ENCODE peak calls at places on chromosomes 13 and 19, in five cellular contexts. D is PC-3, R is K562, L is GM23248, X is HCT116. C is an unnamed sample.

GRCh38 chr19:12034610-12035009 is 869 bp downstream of the ZNF433 start:
- DNase-seq in D (peak; percentile 18), R (no peak), L (peak; percentile 46), X (no peak), C (peak; percentile 22)

GRCh38 chr19:54352546-54352945 is 12.2 kb downstream of the LAIR1 start:
- DNase-seq in D (no peak), R (no peak), L (no peak), X (no peak), C (no peak)

GRCh38 chr13:109971006-109971744 is 184.8 kb upstream of the IRS2 start:
- DNase-seq in D (no peak), R (no peak), L (peak; percentile 61), X (no peak), C (no peak)

GRCh38 chr19:30283556-30283955 is 88.6 kb upstream of the ZNF536 start:
- DNase-seq in D (no peak), R (no peak), L (no peak), X (no peak), C (no peak)

GRCh38 chr19:58003153-58003828 is 671 bp upstream of the ZNF606 start:
- DNase-seq in D (no peak), R (no peak), L (peak; percentile 46), X (no peak), C (no peak)

GRCh38 chr19:18438331-18439024 is 545 bp upstream of the ISYNA1 start:
- DNase-seq in D (no peak), R (peak; percentile 74), L (peak; percentile 41), X (no peak), C (peak; percentile 73)

GRCh38 chr19:47049307-47049700 is 880 bp upstream of the TMEM160 start:
- DNase-seq in D (peak; percentile 6), R (no peak), L (peak; percentile 55), X (no peak), C (peak; percentile 27)

GRCh38 chr13:31824705-31825512 is 85.6 kb downstream of the RXFP2 start:
- DNase-seq in D (peak; percentile 19), R (no peak), L (peak; percentile 62), X (no peak), C (no peak)

GRCh38 chr19:9958451-9958850 is 22.1 kb upstream of the OLFM2 start:
- DNase-seq in D (no peak), R (no peak), L (peak; percentile 93), X (no peak), C (no peak)

DNA sequence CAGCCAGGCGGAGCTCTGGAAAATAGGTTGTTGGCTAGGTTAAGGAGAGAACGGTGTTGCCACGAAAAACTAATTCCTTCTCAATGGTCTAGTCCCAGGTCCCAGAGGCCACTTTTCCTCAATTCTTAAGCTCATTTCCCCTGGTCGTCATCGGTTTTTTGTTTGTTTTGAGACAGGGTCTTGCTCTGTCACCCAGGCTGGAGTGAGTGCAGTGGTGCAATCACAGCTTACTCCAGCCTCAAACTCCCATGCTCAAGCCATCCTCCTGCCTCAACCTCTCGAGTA is 1.2 kb downstream of the SF3A2 start:
- DNase-seq in D (no peak), R (no peak), L (no peak), X (no peak), C (no peak)
- H3K27ac ChIP-seq in D (peak overlapping the region; percentile 89), R (peak overlapping the region; percentile 98), L (peak overlapping the region; percentile 92), X (peak overlapping the region; percentile 95), C (no peak overlapping the region)

GRCh38 chr19:41936961-41937360 is 8.7 kb upstream of the ERFL start:
- DNase-seq in D (no peak), R (no peak), L (no peak), X (no peak), C (no peak)
- TF ChIP-seq EZH2 in D (no peak), R (no peak), L (no peak), X (no peak), C (no peak)

GRCh38 chr13:98447130-98447529 is 129.8 kb downstream of the STK24 start:
- DNase-seq in D (no peak), R (no peak), L (no peak), X (no peak), C (no peak)

GRCh38 chr13:98446234-98446621 is 130.7 kb downstream of the STK24 start:
- DNase-seq in D (no peak), R (no peak), L (no peak), X (no peak), C (no peak)

GRCh38 chr13:98448642-98448928 is 128.3 kb downstream of the STK24 start:
- DNase-seq in D (no peak), R (no peak), L (no peak), X (no peak), C (no peak)

GRCh38 chr13:98449273-98449672 is 127.6 kb downstream of the STK24 start:
- DNase-seq in D (no peak), R (no peak), L (no peak), X (no peak), C (no peak)

DNA sequence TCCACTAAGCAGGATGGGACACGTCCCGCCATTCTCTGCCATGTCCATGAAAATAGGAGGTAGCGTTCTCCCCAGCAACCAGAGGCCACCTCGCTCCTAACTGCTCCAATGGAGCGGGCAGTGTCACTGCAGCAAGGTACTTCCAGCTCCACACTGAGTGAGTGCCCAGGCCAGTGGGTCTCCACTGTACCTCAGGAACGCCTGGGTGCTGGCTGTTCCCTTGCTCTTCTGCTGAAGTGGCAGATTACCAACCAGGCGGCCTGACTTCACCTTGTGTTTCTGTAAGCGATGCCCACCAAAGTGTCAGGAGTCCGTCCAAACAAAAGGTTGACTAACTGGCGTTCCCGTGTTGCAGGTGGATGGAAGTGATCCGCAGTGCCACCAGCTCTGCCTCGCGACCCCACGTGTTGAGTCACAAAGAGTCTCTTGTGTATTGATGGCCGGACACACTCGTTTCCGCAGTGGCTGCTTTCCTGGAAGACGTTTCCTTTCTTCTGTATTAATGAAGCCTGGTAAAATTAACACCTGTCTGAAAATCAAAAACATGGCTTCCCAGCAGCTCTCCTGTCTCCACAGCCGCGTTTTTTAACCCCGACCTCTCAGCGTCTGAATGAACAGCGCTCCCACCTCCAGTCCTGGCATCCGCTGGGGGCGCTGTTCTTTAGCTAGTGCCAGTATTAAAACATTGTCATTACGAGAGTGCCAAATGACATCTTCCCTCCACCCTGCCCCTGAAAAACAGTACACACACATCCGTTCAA is 128.8 kb downstream of the STK24 start:
- DNase-seq in D (peak; percentile 13), R (peak; percentile 29), L (peak; percentile 80), X (peak; percentile 34), C (peak; percentile 90)
- H2AFZ ChIP-seq in D (no peak overlapping the region), R (no peak overlapping the region), L (no peak overlapping the region), X (no peak overlapping the region), C (no peak overlapping the region)

DNA sequence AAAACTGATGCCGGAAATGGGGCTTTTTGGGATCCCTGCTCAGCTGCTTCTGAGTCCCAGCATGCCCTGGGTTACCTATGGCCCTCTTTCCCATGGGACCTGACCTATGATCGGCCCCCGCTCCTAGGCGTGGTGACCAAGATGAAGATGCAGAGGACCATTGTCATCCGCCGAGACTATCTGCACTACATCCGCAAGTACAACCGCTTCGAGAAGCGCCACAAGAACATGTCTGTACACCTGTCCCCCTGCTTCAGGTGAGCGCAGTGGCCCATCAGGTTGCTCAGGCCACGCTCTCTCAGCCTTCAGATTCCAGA is 1.5 kb downstream of the RPS11 start:
- DNase-seq in D (no peak), R (no peak), L (no peak), X (no peak), C (no peak)
- H3K27ac ChIP-seq in D (peak overlapping the region; percentile 8), R (peak overlapping the region; percentile 10), L (no peak overlapping the region), X (peak overlapping the region; percentile 86), C (no peak overlapping the region)

GRCh38 chr13:113730145-113730750 is 28.8 kb upstream of the TMEM255B start:
- DNase-seq in D (no peak), R (no peak), L (no peak), X (no peak), C (no peak)
- TF ChIP-seq EZH2 in D (no peak), R (no peak), L (no peak), X (no peak), C (no peak)

DNA sequence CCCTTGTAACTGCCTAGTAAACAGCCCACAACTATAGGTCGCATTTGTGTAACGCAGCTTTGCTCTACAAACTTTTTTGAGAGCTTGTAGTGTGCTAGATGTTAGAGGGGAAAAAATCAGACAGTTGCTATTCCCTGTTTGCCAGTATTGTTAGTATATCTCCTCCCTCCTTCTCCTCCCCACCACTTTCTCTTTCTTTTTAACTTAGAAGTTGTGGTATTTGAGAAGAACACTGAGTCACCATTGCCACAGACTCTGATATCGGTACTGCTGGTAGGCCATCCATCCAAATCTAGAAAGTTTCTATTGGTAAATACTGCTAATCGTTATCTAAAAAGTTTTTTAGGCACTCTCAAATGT is 661 bp downstream of the POMP start:
- DNase-seq in D (peak; percentile 30), R (no peak), L (peak; percentile 87), X (no peak), C (no peak)
- H2AFZ ChIP-seq in D (peak overlapping the region; percentile 68), R (peak overlapping the region; percentile 91), L (peak overlapping the region; percentile 67), X (no peak overlapping the region), C (no peak overlapping the region)

GRCh38 chr13:36261976-36262375 is 35.6 kb downstream of the CCDC169 start:
- DNase-seq in D (no peak), R (no peak), L (peak; percentile 33), X (no peak), C (no peak)
- H3K27ac ChIP-seq in D (no peak overlapping the region), R (no peak overlapping the region), L (no peak overlapping the region), X (no peak overlapping the region), C (no peak overlapping the region)

GRCh38 chr19:5292843-5293606 is 47.6 kb downstream of the PTPRS start:
- DNase-seq in D (peak; percentile 67), R (peak; percentile 98), L (peak; percentile 92), X (no peak), C (peak; percentile 96)

GRCh38 chr19:5293607-5294089 is 47.0 kb downstream of the PTPRS start:
- DNase-seq in D (peak; percentile 39), R (peak; percentile 48), L (peak; percentile 78), X (no peak), C (peak; percentile 88)

GRCh38 chr19:5290336-5291262 is 50.0 kb downstream of the PTPRS start:
- DNase-seq in D (no peak), R (peak; percentile 56), L (no peak), X (no peak), C (no peak)

GRCh38 chr19:5291588-5292193 is 48.9 kb downstream of the PTPRS start:
- DNase-seq in D (no peak), R (no peak), L (no peak), X (no peak), C (no peak)

GRCh38 chr19:5292453-5292842 is 48.2 kb downstream of the PTPRS start:
- DNase-seq in D (peak; percentile 38), R (no peak), L (peak; percentile 67), X (no peak), C (no peak)
- TF ChIP-seq EZH2 in D (no peak), R (no peak), L (no peak), X (no peak), C (no peak)

GRCh38 chr13:46995874-46996273 is 99.0 kb upstream of the HTR2A start:
- DNase-seq in D (no peak), R (no peak), L (no peak), X (no peak), C (no peak)
- H2AFZ ChIP-seq in D (no peak overlapping the region), R (no peak overlapping the region), L (no peak overlapping the region), X (no peak overlapping the region), C (no peak overlapping the region)